ENCODE peak calls at places on chromosomes 6 and 20, in four cellular contexts. One of them, this sample, is unnamed.

GRCh38 chr20:47749367-47749766 is 35.9 kb downstream of the SULF2 start:
- DNase-seq in tibial artery: peak
- DNase-seq in heart left ventricle: peak
- DNase-seq in psoas muscle: no peak
- DNase-seq in this sample: no peak

GRCh38 chr6:121418346-121418745 is 17.1 kb upstream of the GJA1 start:
- DNase-seq in tibial artery: no peak
- DNase-seq in psoas muscle: no peak
- DNase-seq in heart left ventricle: no peak
- DNase-seq in this sample: no peak

GRCh38 chr6:80161438-80161837 is 55.0 kb downstream of the BCKDHB start:
- DNase-seq in heart left ventricle: no peak
- DNase-seq in psoas muscle: no peak
- DNase-seq in tibial artery: no peak
- DNase-seq in this sample: no peak

GRCh38 chr20:10217517-10218410 is 866 bp upstream of the SNAP25 start:
- DNase-seq in heart left ventricle: no peak
- DNase-seq in psoas muscle: no peak
- DNase-seq in tibial artery: peak
- DNase-seq in this sample: peak

GRCh38 chr6:115691433-115691832 is 369.3 kb downstream of the FRK start:
- DNase-seq in tibial artery: no peak
- DNase-seq in heart left ventricle: no peak
- DNase-seq in psoas muscle: no peak
- DNase-seq in this sample: no peak

GRCh38 chr6:14441371-14441781 is 323.8 kb downstream of the CD83 start:
- DNase-seq in heart left ventricle: peak
- DNase-seq in tibial artery: no peak
- DNase-seq in psoas muscle: no peak
- DNase-seq in this sample: no peak

GRCh38 chr6:140671926-140672325 is 1297.5 kb upstream of the CITED2 start:
- DNase-seq in tibial artery: no peak
- DNase-seq in psoas muscle: no peak
- DNase-seq in heart left ventricle: no peak
- DNase-seq in this sample: no peak

GRCh38 chr6:152979116-152979515 is 3.7 kb downstream of the FBXO5 start:
- DNase-seq in psoas muscle: no peak
- DNase-seq in tibial artery: no peak
- DNase-seq in heart left ventricle: no peak
- DNase-seq in this sample: no peak

GRCh38 chr20:17394411-17394810 is 136.8 kb downstream of the BFSP1 start:
- DNase-seq in heart left ventricle: no peak
- DNase-seq in psoas muscle: no peak
- DNase-seq in tibial artery: no peak
- DNase-seq in this sample: no peak

GRCh38 chr6:90294989-90295853 is 1.4 kb downstream of the BACH2 start:
- DNase-seq in heart left ventricle: peak
- DNase-seq in psoas muscle: peak
- DNase-seq in tibial artery: peak
- DNase-seq in this sample: peak

GRCh38 chr6:106907754-106908153 is 66.8 kb downstream of the CD24 start:
- DNase-seq in tibial artery: no peak
- DNase-seq in heart left ventricle: no peak
- DNase-seq in psoas muscle: no peak
- DNase-seq in this sample: no peak

GRCh38 chr6:107264357-107264831 is 149.1 kb upstream of the BEND3 start:
- DNase-seq in psoas muscle: no peak
- DNase-seq in heart left ventricle: no peak
- DNase-seq in tibial artery: no peak
- DNase-seq in this sample: no peak

DNA sequence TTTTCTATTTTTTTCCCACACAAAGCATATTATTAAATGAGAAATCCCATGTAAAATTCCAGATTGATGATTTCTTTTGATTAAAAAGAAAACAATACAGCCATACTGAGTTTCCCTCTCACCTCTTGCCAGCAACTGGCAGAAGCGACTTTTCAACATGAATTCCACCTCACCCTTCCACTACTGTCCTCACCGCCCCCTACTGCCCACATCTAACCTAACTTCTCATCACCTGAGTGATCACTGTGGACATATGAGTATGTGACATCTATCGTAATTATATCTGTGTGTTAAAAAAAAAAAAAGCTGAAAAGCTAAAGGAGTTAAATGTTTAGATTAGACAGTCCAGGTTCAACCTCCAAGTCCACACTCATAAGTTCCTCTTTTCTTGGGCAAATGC is 528.6 kb downstream of the PRKN start:
- DNase-seq in tibial artery: no peak
- DNase-seq in heart left ventricle: no peak
- DNase-seq in psoas muscle: no peak
- DNase-seq in this sample: no peak
- TF ChIP-seq CTCF in tibial artery: no peak
- TF ChIP-seq CTCF in heart left ventricle: no peak
- TF ChIP-seq CTCF in psoas muscle: no peak
- TF ChIP-seq CTCF in this sample: no peak

DNA sequence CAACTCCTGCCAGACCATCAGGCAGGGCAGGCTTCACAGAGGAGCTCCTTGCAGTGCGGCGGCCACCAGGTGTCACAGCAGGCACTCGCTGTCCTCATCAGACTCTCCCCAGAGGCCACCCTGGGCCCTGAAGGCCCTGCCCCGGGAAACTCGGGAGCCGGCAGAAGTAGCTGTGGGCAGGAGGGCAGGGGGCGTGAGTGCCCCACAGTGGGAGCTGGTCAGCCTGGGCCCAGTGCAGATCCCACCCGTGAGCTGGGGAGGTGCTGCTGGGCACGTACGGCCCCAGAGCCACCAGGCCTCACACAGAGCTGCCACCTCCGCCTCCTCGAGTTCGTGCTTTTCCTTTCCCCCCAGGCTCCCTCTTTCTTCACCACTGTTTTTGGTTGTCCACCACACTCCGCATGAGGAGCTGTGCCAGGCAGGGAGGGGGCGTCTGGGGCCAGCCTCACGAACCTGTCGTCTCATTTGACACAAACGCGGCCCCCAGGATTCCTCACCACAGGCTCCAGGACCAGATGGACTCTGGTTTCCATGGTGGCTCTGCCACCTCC is 33.8 kb downstream of the FRMD1 start:
- DNase-seq in heart left ventricle: no peak
- DNase-seq in tibial artery: no peak
- DNase-seq in psoas muscle: no peak
- DNase-seq in this sample: no peak
- TF ChIP-seq CTCF in heart left ventricle: peak
- TF ChIP-seq CTCF in tibial artery: no peak
- TF ChIP-seq CTCF in psoas muscle: peak
- TF ChIP-seq CTCF in this sample: no peak

GRCh38 chr6:52077180-52077884 is 10.1 kb downstream of the PKHD1 start:
- DNase-seq in psoas muscle: no peak
- DNase-seq in tibial artery: no peak
- DNase-seq in heart left ventricle: no peak
- DNase-seq in this sample: no peak

GRCh38 chr6:52081237-52081636 is 6.2 kb downstream of the PKHD1 start:
- DNase-seq in tibial artery: no peak
- DNase-seq in psoas muscle: no peak
- DNase-seq in heart left ventricle: no peak
- DNase-seq in this sample: no peak

GRCh38 chr6:52074155-52074554 is 13.3 kb downstream of the PKHD1 start:
- DNase-seq in heart left ventricle: no peak
- DNase-seq in tibial artery: no peak
- DNase-seq in psoas muscle: no peak
- DNase-seq in this sample: no peak

GRCh38 chr6:52077961-52078613 is 9.3 kb downstream of the PKHD1 start:
- DNase-seq in psoas muscle: no peak
- DNase-seq in heart left ventricle: no peak
- DNase-seq in tibial artery: no peak
- DNase-seq in this sample: no peak

DNA sequence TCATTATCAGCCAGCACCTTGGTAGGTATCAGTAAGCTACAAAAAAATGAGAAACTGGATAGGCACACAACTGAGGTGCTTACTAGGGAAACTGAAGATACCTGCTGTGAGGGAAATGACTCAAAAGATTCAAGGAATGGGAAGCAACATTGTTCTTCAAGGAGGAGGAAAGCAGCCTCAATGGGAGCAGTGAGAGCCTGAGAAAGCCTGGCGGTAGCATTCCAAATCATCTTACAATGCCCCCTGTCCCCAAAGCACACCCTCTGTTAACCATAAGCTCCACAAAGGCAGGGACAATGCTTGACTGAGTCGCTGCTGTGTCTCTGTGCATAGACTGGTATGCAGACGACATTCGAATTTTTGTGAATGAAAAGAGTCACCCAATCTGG is 10.6 kb downstream of the PKHD1 start:
- DNase-seq in psoas muscle: no peak
- DNase-seq in heart left ventricle: no peak
- DNase-seq in tibial artery: no peak
- DNase-seq in this sample: no peak
- TF ChIP-seq CTCF in psoas muscle: no peak
- TF ChIP-seq CTCF in heart left ventricle: no peak
- TF ChIP-seq CTCF in tibial artery: no peak
- TF ChIP-seq CTCF in this sample: no peak

GRCh38 chr20:63980806-63981728 is at the start of gene PRPF6:
- DNase-seq in tibial artery: peak
- DNase-seq in psoas muscle: peak
- DNase-seq in heart left ventricle: peak
- DNase-seq in this sample: peak

GRCh38 chr20:63978319-63979220 is 872 bp downstream of the SAMD10 start:
- DNase-seq in tibial artery: no peak
- DNase-seq in heart left ventricle: peak
- DNase-seq in psoas muscle: peak
- DNase-seq in this sample: peak

GRCh38 chr20:63980317-63980805 is 571 bp upstream of the PRPF6 start:
- DNase-seq in tibial artery: no peak
- DNase-seq in psoas muscle: no peak
- DNase-seq in heart left ventricle: no peak
- DNase-seq in this sample: no peak

GRCh38 chr20:63979221-63979548 is 257 bp downstream of the SAMD10 start:
- DNase-seq in tibial artery: no peak
- DNase-seq in heart left ventricle: no peak
- DNase-seq in psoas muscle: no peak
- DNase-seq in this sample: no peak

DNA sequence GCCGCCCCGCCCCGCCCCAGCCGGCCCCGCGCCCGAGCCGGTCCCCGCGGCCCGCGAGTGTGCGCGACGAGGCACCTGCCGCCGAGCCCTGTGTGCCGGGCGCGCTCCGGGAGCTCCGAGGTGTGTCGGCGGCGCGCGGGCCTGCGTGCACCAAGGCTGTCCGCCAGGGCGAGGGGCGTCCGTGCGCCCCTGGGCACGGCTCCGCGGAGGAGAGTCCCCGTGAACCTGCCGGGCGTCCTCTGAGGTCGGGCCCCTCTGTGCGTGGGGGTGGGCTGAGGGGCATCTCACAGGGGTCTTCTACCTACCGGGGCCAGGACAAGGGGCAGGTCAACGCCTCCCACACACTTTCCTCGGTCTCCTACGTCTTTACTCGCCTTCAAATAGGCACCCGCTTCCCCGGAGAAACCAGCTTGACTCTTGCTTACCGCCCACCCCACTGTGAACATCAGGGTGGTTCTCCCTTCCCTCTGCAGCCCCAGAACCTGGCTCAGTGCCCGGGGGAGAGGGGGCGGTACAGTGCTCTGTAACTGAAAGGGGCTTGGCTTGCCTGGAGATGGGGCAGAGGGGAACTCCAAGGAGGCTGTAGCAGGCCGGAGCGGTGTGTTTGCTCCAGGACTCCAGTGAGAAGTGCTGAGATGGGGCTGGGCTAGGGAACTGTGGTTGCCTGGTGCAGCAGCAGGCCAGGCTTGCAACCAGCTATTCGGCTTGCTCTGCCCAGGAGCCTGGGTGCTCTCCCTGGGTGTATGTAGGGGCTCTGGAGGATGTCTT is at the start of gene SAMD10:
- DNase-seq in psoas muscle: peak
- DNase-seq in tibial artery: no peak
- DNase-seq in heart left ventricle: no peak
- DNase-seq in this sample: peak
- TF ChIP-seq CTCF in psoas muscle: no peak
- TF ChIP-seq CTCF in tibial artery: no peak
- TF ChIP-seq CTCF in heart left ventricle: no peak
- TF ChIP-seq CTCF in this sample: no peak

GRCh38 chr6:26224940-26225847 is 138.0 kb downstream of the HFE start:
- DNase-seq in psoas muscle: peak
- DNase-seq in tibial artery: no peak
- DNase-seq in heart left ventricle: no peak
- DNase-seq in this sample: no peak
- TF ChIP-seq CTCF in psoas muscle: no peak
- TF ChIP-seq CTCF in tibial artery: no peak
- TF ChIP-seq CTCF in heart left ventricle: no peak
- TF ChIP-seq CTCF in this sample: no peak

GRCh38 chr6:161894436-161894835 is 620.6 kb upstream of the AGPAT4 start:
- DNase-seq in heart left ventricle: no peak
- DNase-seq in tibial artery: no peak
- DNase-seq in psoas muscle: no peak
- DNase-seq in this sample: no peak
- TF ChIP-seq CTCF in heart left ventricle: no peak
- TF ChIP-seq CTCF in tibial artery: no peak
- TF ChIP-seq CTCF in psoas muscle: no peak
- TF ChIP-seq CTCF in this sample: no peak